ENCODE peak calls at places on chromosome X, in six cellular contexts. V is BJ; N is CD4-positive, alpha-beta T cell; T is DMS 273 treated with DMSO at 0.1 percent for 48 hours; H is H4; G is foreskin fibroblast. Q is an unnamed sample.

GRCh38 chrX:110442631-110443030 is 84.0 kb downstream of the RTL9 start:
- DNase-seq in T (peak), G (no peak), H (peak), V (no peak), N (no peak), Q (no peak)

GRCh38 chrX:41051303-41051702 is 33.9 kb upstream of the USP9X start:
- DNase-seq in N (no peak), V (no peak), T (no peak), G (no peak), H (no peak), Q (no peak)

GRCh38 chrX:1151378-1152077 is 60.9 kb downstream of the CRLF2 start:
- DNase-seq in H (no peak), G (no peak), N (no peak), T (no peak), V (no peak), Q (no peak)

GRCh38 chrX:43693602-43694406 is 37.7 kb downstream of the MAOA start:
- DNase-seq in G (no peak), V (no peak), T (no peak), H (no peak), N (no peak), Q (no peak)

GRCh38 chrX:74133156-74133796 is 170.7 kb upstream of the ZCCHC13 start:
- DNase-seq in H (peak), T (no peak), G (peak), V (no peak), N (no peak), Q (peak)

GRCh38 chrX:118968031-118968430 is 6.4 kb upstream of the LONRF3 start:
- DNase-seq in T (no peak), V (no peak), G (no peak), H (no peak), N (no peak), Q (no peak)

GRCh38 chrX:69618803-69619202 is 2.9 kb downstream of the EDA start:
- DNase-seq in G (no peak), V (no peak), H (peak), N (no peak), T (no peak), Q (no peak)

GRCh38 chrX:49840679-49841078 is 11.6 kb downstream of the PAGE4 start:
- DNase-seq in N (no peak), G (peak), H (peak), T (peak), V (peak), Q (peak)

GRCh38 chrX:68894513-68895338 is 65.9 kb downstream of the EFNB1 start:
- DNase-seq in N (no peak), T (no peak), V (no peak), H (peak), G (peak), Q (no peak)

GRCh38 chrX:132738951-132739350 is 219.5 kb downstream of the HS6ST2 start:
- DNase-seq in N (no peak), V (no peak), T (no peak), H (no peak), G (no peak), Q (no peak)

GRCh38 chrX:39805825-39806224 is 291.9 kb downstream of the BCOR start:
- DNase-seq in T (no peak), N (no peak), H (no peak), G (no peak), V (no peak), Q (no peak)

GRCh38 chrX:45803383-45803921 is 602.8 kb upstream of the DIPK2B start:
- DNase-seq in T (no peak), G (peak), V (peak), H (peak), N (no peak), Q (peak)

GRCh38 chrX:107766470-107767140 is 9.0 kb downstream of the TSC22D3 start:
- DNase-seq in T (no peak), H (peak), G (peak), N (no peak), V (no peak), Q (no peak)

GRCh38 chrX:120251471-120252011 is 929 bp downstream of the ZBTB33 start:
- DNase-seq in N (peak), H (peak), T (no peak), V (no peak), G (peak), Q (no peak)

GRCh38 chrX:104172121-104172520 is 5.9 kb downstream of the FAM199X start:
- DNase-seq in T (no peak), H (no peak), V (no peak), N (no peak), G (no peak), Q (no peak)

GRCh38 chrX:45850197-45850774 is 649.6 kb upstream of the DIPK2B start:
- DNase-seq in G (no peak), V (no peak), H (no peak), T (no peak), N (no peak), Q (no peak)

GRCh38 chrX:72026341-72027023 is 105.2 kb downstream of the RTL5 start:
- DNase-seq in H (no peak), N (no peak), G (no peak), T (no peak), V (no peak), Q (no peak)

GRCh38 chrX:116298956-116299355 is 128.4 kb downstream of the AGTR2 start:
- DNase-seq in N (no peak), V (no peak), G (no peak), H (no peak), T (no peak), Q (no peak)

GRCh38 chrX:45667666-45668065 is 467.0 kb upstream of the DIPK2B start:
- DNase-seq in T (no peak), G (no peak), V (no peak), H (no peak), N (no peak), Q (no peak)

GRCh38 chrX:135974279-135974856 is 580 bp upstream of the MMGT1 start:
- DNase-seq in V (no peak), T (no peak), H (no peak), N (peak), G (peak), Q (no peak)

Q was measured in GM04504.